ENCODE peak calls at places on chromosomes 16 and 17, in ten cellular contexts. R is mammary epithelial cell; T is transverse colon; Y is tibial artery; X is fibroblast of lung; P is HCT116; A is breast epithelium; H is DND-41; O is Panc1; E is CD4-positive, alpha-beta memory T cell. G is an unnamed sample.

GRCh38 chr17:29176500-29177351 is 3.5 kb downstream of the MYO18A start:
- DNase-seq in H (no peak), X (peak; percentile 29), E (peak; percentile 51), P (no peak), O (no peak), R (peak; percentile 64), T (peak; percentile 82), A (no peak), Y (no peak), G (no peak)

GRCh38 chr17:78140169-78141051 is 5.8 kb upstream of the C17orf99 start:
- DNase-seq in Y (peak; percentile 81), A (peak; percentile 90), R (peak; percentile 81), P (peak; percentile 100), H (peak; percentile 84), X (peak; percentile 77), E (peak; percentile 96), O (peak; percentile 77), T (peak; percentile 98), G (peak; percentile 91)

GRCh38 chr17:2849327-2849670 is 53.1 kb downstream of the RAP1GAP2 start:
- DNase-seq in X (no peak), H (no peak), R (no peak), O (no peak), E (no peak), T (no peak), A (no peak), P (no peak), Y (no peak), G (no peak)

GRCh38 chr16:85446846-85447656 is 166.1 kb upstream of the GSE1 start:
- DNase-seq in E (no peak), P (no peak), H (peak; percentile 75), Y (no peak), A (no peak), X (no peak), T (peak; percentile 67), R (no peak), O (no peak), G (no peak)

GRCh38 chr16:4472880-4473279 is 1.5 kb downstream of the NMRAL1 start:
- DNase-seq in O (no peak), P (no peak), T (no peak), X (no peak), R (no peak), E (no peak), A (no peak), Y (no peak), H (no peak), G (no peak)

GRCh38 chr16:73214825-73215481 is 167.0 kb upstream of the ZFHX3 start:
- DNase-seq in A (no peak), P (no peak), E (no peak), X (peak; percentile 97), Y (peak; percentile 39), O (no peak), R (no peak), H (no peak), T (no peak), G (no peak)

GRCh38 chr17:17497845-17498520 is 1.8 kb upstream of the RASD1 start:
- DNase-seq in O (no peak), E (no peak), T (no peak), H (no peak), A (no peak), Y (no peak), X (no peak), R (no peak), P (no peak), G (no peak)

GRCh38 chr17:30095507-30096244 is 20.9 kb upstream of the NSRP1 start:
- DNase-seq in P (peak; percentile 69), Y (no peak), H (peak; percentile 29), T (no peak), E (peak; percentile 11), O (peak; percentile 61), X (peak; percentile 79), R (peak; percentile 64), A (no peak), G (no peak)

GRCh38 chr17:73365934-73366623 is 54.3 kb upstream of the CDC42EP4 start:
- DNase-seq in H (no peak), Y (no peak), E (no peak), R (no peak), O (no peak), A (no peak), X (no peak), P (no peak), T (no peak), G (no peak)

GRCh38 chr16:69761983-69762842 is at the start of gene WWP2:
- DNase-seq in P (peak; percentile 49), E (peak; percentile 82), T (peak; percentile 82), Y (peak; percentile 57), A (peak; percentile 77), R (peak; percentile 70), X (peak; percentile 61), O (peak; percentile 18), H (peak; percentile 91), G (peak; percentile 31)

GRCh38 chr17:81381632-81382577 is 13.4 kb upstream of the BAHCC1 start:
- DNase-seq in E (no peak), Y (no peak), H (no peak), P (no peak), T (no peak), X (no peak), A (no peak), O (no peak), R (no peak), G (no peak)
- H3K4me1 ChIP-seq in E (no peaks in the 10 kb centered on the region), Y (no peaks in the 10 kb centered on the region), H (peaks cover under 1% of the 10 kb centered on the region), P (peaks cover 36% of the 10 kb centered on the region), T (peaks cover 12% of the 10 kb centered on the region), X (peaks cover 11% of the 10 kb centered on the region), A (no peaks in the 10 kb centered on the region), O (peaks cover 26% of the 10 kb centered on the region), R (peaks cover 14% of the 10 kb centered on the region), G (peaks cover 1% of the 10 kb centered on the region)

GRCh38 chr17:69508814-69509213 is 94.3 kb downstream of the MAP2K6 start:
- DNase-seq in R (no peak), T (no peak), P (no peak), E (no peak), H (no peak), O (no peak), X (peak; percentile 34), Y (no peak), A (no peak), G (no peak)
- H3K27ac ChIP-seq in R (no peak overlapping the region), T (no peak overlapping the region), P (no peak overlapping the region), E (no peak overlapping the region), H (no peak overlapping the region), O (no peak overlapping the region), X (no peak overlapping the region), Y (no peak overlapping the region), A (no peak overlapping the region), G (no peak overlapping the region)

GRCh38 chr17:39928868-39929651 is 1.5 kb downstream of the LRRC3C start:
- DNase-seq in A (no peak), E (no peak), O (no peak), Y (no peak), X (peak; percentile 89), P (peak; percentile 19), T (no peak), R (peak; percentile 92), H (no peak), G (no peak)
- H3K4me3 ChIP-seq in A (no peak overlapping the region), E (no peak overlapping the region), O (no peak overlapping the region), Y (peak overlapping the region; percentile 96), X (no peak overlapping the region), P (peak overlapping the region; percentile 85), T (no peak overlapping the region), R (no peak overlapping the region), H (no peak overlapping the region), G (no peak overlapping the region)

GRCh38 chr16:50563989-50564388 is 15.8 kb downstream of the NKD1 start:
- DNase-seq in R (no peak), T (no peak), P (no peak), H (no peak), O (no peak), E (no peak), Y (no peak), X (no peak), A (no peak), G (no peak)

GRCh38 chr16:50566336-50566962 is 18.3 kb downstream of the NKD1 start:
- DNase-seq in A (no peak), T (no peak), P (no peak), R (no peak), H (no peak), E (no peak), X (no peak), Y (no peak), O (no peak), G (no peak)

GRCh38 chr16:50567651-50568050 is 19.5 kb downstream of the NKD1 start:
- DNase-seq in A (no peak), X (no peak), R (no peak), E (no peak), O (no peak), T (no peak), Y (no peak), H (no peak), P (no peak), G (no peak)

GRCh38 chr16:50562657-50563056 is 14.5 kb downstream of the NKD1 start:
- DNase-seq in T (no peak), E (no peak), A (no peak), O (no peak), H (no peak), X (no peak), Y (no peak), R (no peak), P (no peak), G (no peak)

GRCh38 chr16:50565428-50565827 is 17.2 kb downstream of the NKD1 start:
- DNase-seq in H (no peak), Y (no peak), X (no peak), O (no peak), E (no peak), P (no peak), A (no peak), R (no peak), T (no peak), G (no peak)
- H3K4me1 ChIP-seq in H (no peaks in the 10 kb centered on the region), Y (no peaks in the 10 kb centered on the region), X (no peaks in the 10 kb centered on the region), O (no peaks in the 10 kb centered on the region), E (peaks cover 4% of the 10 kb centered on the region), P (no peaks in the 10 kb centered on the region), A (no peaks in the 10 kb centered on the region), R (no peaks in the 10 kb centered on the region), T (no peaks in the 10 kb centered on the region), G (no peaks in the 10 kb centered on the region)

GRCh38 chr17:50212121-50212843 is 10.9 kb upstream of the COL1A1 start:
- DNase-seq in H (no peak), X (peak; percentile 85), E (no peak), T (peak; percentile 41), P (no peak), O (no peak), A (no peak), R (no peak), Y (peak; percentile 34), G (no peak)

GRCh38 chr17:50213026-50214015 is 11.9 kb upstream of the COL1A1 start:
- DNase-seq in R (no peak), Y (peak; percentile 19), H (peak; percentile 54), E (peak; percentile 35), P (no peak), X (no peak), O (no peak), A (no peak), T (no peak), G (no peak)

GRCh38 chr17:50209472-50210248 is 8.2 kb upstream of the COL1A1 start:
- DNase-seq in X (peak; percentile 100), E (no peak), O (no peak), T (peak; percentile 84), R (no peak), A (peak; percentile 72), Y (peak; percentile 88), H (no peak), P (no peak), G (no peak)

GRCh38 chr17:50210249-50211225 is 9.1 kb upstream of the COL1A1 start:
- DNase-seq in X (peak; percentile 98), P (no peak), H (no peak), T (peak; percentile 65), E (no peak), O (no peak), A (no peak), R (peak; percentile 55), Y (peak; percentile 74), G (no peak)

GRCh38 chr17:50211249-50212120 is 10.1 kb upstream of the COL1A1 start:
- DNase-seq in Y (peak; percentile 31), P (no peak), X (no peak), T (no peak), R (no peak), E (no peak), A (no peak), O (no peak), H (no peak), G (no peak)
- H3K27ac ChIP-seq in Y (peak overlapping the region; percentile 94), P (no peak overlapping the region), X (peak overlapping the region; percentile 100), T (peak overlapping the region; percentile 93), R (no peak overlapping the region), E (no peak overlapping the region), A (peak overlapping the region; percentile 97), O (no peak overlapping the region), H (no peak overlapping the region), G (no peak overlapping the region)

G was measured in iPS DF 6.9.